ENCODE peak calls at places on chromosomes 3 and 15, in nine cellular contexts. U is Peyer's patch, S is A673, Q is GM23248, Z is hepatocyte, A is pancreas, G is HCT116, Y is fibroblast of lung, K is prostate gland. D is an unnamed sample. For H3K9me3, the result is how much of the 10 kb centered on the place peaks cover.

GRCh38 chr3:133987136-133987535 is 42.6 kb downstream of the SLCO2A1 start:
- DNase-seq in K (no peak), A (no peak), S (no peak), Z (no peak), G (no peak), Q (no peak), U (no peak), Y (no peak), D (no peak)

GRCh38 chr3:27637346-27638000 is 84.7 kb downstream of the EOMES start:
- DNase-seq in U (no peak), A (no peak), K (no peak), Z (no peak), Y (no peak), S (no peak), Q (no peak), G (no peak), D (no peak)

GRCh38 chr15:86629957-86630356 is 550.3 kb downstream of the AGBL1 start:
- DNase-seq in Q (no peak), A (no peak), G (no peak), Z (no peak), Y (no peak), U (no peak), K (no peak), S (no peak), D (no peak)

GRCh38 chr3:183283886-183284285 is 30.8 kb downstream of the B3GNT5 start:
- DNase-seq in G (no peak), Q (peak), Z (no peak), Y (peak), S (no peak), U (no peak), A (no peak), K (no peak), D (no peak)

GRCh38 chr3:151792411-151792810 is 21.5 kb upstream of the AADAC start:
- DNase-seq in Y (no peak), A (no peak), U (no peak), G (no peak), S (no peak), Q (no peak), K (no peak), Z (no peak), D (no peak)

GRCh38 chr3:188695251-188695650 is 476.5 kb upstream of the TPRG1 start:
- DNase-seq in Z (no peak), K (no peak), U (no peak), Y (peak), Q (no peak), A (no peak), S (no peak), G (no peak), D (no peak)

GRCh38 chr3:119295816-119296484 is 1.8 kb downstream of the ARHGAP31 start:
- DNase-seq in Z (no peak), G (no peak), S (no peak), U (no peak), A (no peak), Y (peak), K (no peak), Q (peak), D (no peak)

GRCh38 chr15:83565553-83566159 is 88.3 kb upstream of the ADAMTSL3 start:
- DNase-seq in G (peak), Q (peak), A (no peak), Z (peak), S (peak), Y (peak), U (no peak), K (no peak), D (no peak)

GRCh38 chr15:96356494-96357455 is 26.3 kb downstream of the NR2F2 start:
- DNase-seq in S (peak), Z (peak), Q (peak), U (peak), Y (peak), G (peak), A (peak), K (peak), D (peak)

GRCh38 chr3:144590854-144591253 is 619.2 kb downstream of the DIPK2A start:
- DNase-seq in S (peak), Y (peak), G (no peak), Z (peak), A (no peak), Q (peak), K (no peak), U (no peak), D (no peak)

GRCh38 chr3:49278548-49278947 is 1.5 kb upstream of the C3orf62 start:
- DNase-seq in S (no peak), Z (no peak), Y (no peak), Q (no peak), A (no peak), U (no peak), K (no peak), G (no peak), D (no peak)

GRCh38 chr3:25687742-25688141 is 23.0 kb upstream of the TOP2B start:
- DNase-seq in Q (no peak), Z (no peak), S (no peak), K (no peak), Y (no peak), G (no peak), U (no peak), A (no peak), D (no peak)

GRCh38 chr3:139534992-139535879 is 4.3 kb downstream of the RBP1 start:
- DNase-seq in A (peak), K (no peak), S (no peak), Y (peak), Q (no peak), G (no peak), U (no peak), Z (peak), D (no peak)

DNA sequence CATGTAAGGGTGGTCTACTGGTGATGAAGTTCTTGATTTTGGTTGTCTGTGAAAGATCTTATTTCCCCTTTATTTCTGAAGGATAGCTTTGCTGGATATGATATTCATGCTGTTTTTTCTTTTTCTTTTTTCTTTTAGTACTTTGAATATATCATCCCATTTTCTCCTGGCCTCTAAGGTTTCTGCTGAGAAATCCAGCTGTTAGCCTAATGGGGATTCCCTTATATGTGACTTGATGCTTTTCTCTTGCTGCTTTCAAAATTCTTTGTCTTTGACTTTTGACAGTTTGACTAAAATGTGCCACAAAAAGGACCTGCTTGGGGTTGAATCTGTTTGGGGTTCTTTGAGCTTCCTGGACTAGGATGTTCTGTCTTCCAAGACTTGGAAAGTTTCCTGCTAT is 62.6 kb downstream of the AP4E1 start:
- DNase-seq in Q (no peak), K (no peak), A (no peak), S (no peak), G (no peak), Z (no peak), U (no peak), Y (no peak), D (no peak)
- H3K9me3 ChIP-seq in Q (under half), K (under half), A (under half), S (under half), G (under half), Z (under half), U (under half), Y (under half), D (under half)

GRCh38 chr15:100235030-100235617 is 106.7 kb downstream of the ADAMTS17 start:
- DNase-seq in A (no peak), Y (no peak), U (no peak), S (no peak), G (no peak), Z (no peak), K (no peak), Q (no peak), D (no peak)

GRCh38 chr15:100229181-100230163 is 112.3 kb downstream of the ADAMTS17 start:
- DNase-seq in Q (no peak), Y (no peak), A (peak), Z (no peak), U (peak), K (no peak), G (no peak), S (no peak), D (no peak)

GRCh38 chr15:100230784-100231183 is 111.0 kb downstream of the ADAMTS17 start:
- DNase-seq in S (no peak), A (no peak), Y (no peak), U (no peak), K (peak), G (no peak), Z (no peak), Q (no peak), D (peak)

GRCh38 chr15:100236981-100237720 is 104.6 kb downstream of the ADAMTS17 start:
- DNase-seq in K (no peak), S (no peak), Q (no peak), Y (no peak), U (no peak), G (no peak), Z (no peak), A (no peak), D (no peak)

DNA sequence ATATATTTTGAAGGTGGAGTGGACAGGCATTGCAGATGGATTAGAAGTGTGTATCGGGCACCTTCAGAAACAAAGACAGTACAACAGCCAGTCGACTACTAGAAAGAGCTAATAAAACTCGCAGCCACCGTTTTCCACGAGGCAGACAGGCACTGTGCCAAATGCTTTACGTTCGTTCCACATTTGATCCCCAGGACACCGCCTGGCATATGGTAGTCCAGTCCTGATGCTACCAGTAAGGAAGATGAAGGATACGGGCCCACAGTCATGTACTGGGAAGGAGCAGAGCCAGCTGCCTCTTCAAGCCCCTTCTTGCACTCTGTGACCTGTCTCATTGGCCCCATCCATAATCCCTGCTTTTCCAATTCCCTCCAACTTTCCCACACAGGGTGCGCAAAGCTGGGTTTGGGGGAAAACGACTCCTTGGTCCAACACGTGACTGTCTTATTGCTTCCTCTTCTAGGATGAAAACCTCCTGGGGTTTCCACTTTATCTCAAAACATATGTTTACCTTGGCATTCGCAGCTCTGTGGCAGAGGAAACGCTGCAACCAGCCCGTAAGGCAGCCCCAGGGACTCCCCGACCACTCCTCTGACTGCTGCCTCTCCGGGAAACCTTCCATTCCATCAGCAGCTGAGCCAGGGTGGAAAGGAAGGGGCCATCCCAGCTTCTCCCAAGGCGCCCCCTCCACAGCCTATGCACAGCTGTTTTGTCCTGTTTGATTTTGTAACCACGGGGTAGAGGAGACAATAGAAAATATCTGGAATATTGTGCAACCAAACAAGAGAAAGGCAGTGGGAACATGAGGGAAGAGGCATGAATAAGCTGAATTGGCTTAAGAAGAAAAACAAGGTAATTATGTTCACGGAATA is 107.4 kb downstream of the ADAMTS17 start:
- DNase-seq in Z (no peak), U (no peak), A (no peak), Q (no peak), K (no peak), S (no peak), G (no peak), Y (peak), D (no peak)
- H3K9me3 ChIP-seq in Z (under half), U (under half), A (under half), Q (under half), K (under half), S (under half), G (under half), Y (under half), D (under half)

GRCh38 chr15:62209322-62209721 is 44.2 kb upstream of the C2CD4B start:
- DNase-seq in Z (peak), S (no peak), K (peak), Q (no peak), A (no peak), Y (no peak), G (no peak), U (no peak), D (no peak)
- H3K9me3 ChIP-seq in Z (under half), S (under half), K (under half), Q (under half), A (under half), Y (under half), G (under half), U (under half), D (under half)

GRCh38 chr3:135649361-135649760 is 316.2 kb upstream of the PPP2R3A start:
- DNase-seq in U (no peak), Q (no peak), Z (no peak), Y (no peak), G (no peak), S (no peak), A (no peak), K (no peak), D (no peak)
- H3K9me3 ChIP-seq in U (under half), Q (under half), Z (under half), Y (under half), G (under half), S (under half), A (under half), K (under half), D (under half)

DNA sequence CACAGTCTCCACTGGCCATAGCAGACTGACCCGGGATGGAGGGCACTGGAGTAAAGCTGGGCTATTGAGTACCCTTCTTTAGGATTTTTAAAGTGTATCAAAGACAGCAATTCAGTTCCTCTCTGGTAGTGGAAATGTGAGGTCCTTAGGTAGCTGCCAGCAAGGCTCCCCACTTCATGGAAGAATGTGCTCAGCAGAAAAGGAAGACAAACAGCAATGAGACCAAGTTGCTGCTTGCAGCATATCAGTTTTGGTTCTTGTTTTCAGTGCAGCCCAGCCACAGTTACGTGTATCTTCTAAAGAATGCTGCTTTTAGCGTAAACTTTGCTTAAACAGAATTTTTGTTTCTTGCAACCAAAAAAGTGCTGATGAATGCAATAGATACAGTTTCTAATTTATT is 374.0 kb upstream of the CBLB start:
- DNase-seq in Y (no peak), A (no peak), Z (no peak), Q (no peak), S (no peak), K (no peak), G (no peak), U (no peak), D (no peak)
- H3K9me3 ChIP-seq in Y (under half), A (under half), Z (under half), Q (under half), S (under half), K (under half), G (under half), U (under half), D (under half)

GRCh38 chr3:53658613-53659193 is 164.3 kb downstream of the CACNA1D start:
- DNase-seq in Y (no peak), Z (no peak), U (no peak), K (no peak), G (no peak), Q (no peak), A (no peak), S (no peak), D (no peak)
- H3K9me3 ChIP-seq in Y (under half), Z (under half), U (under half), K (under half), G (under half), Q (under half), A (under half), S (under half), D (under half)

D was measured in mucosa of descending colon.